ENCODE peak calls at places on chromosome 13, in four cellular contexts. One of them, this sample, is unnamed.

GRCh38 chr13:57044910-57045309 is 95.8 kb upstream of the PRR20A start:
- DNase-seq in keratinocyte: no peak
- DNase-seq in germinal center: no peak
- DNase-seq in T-cell: no peak
- DNase-seq in this sample: no peak

GRCh38 chr13:45367358-45367757 is 26.4 kb upstream of the TPT1 start:
- DNase-seq in germinal center: peak
- DNase-seq in T-cell: peak
- DNase-seq in keratinocyte: peak
- DNase-seq in this sample: peak

GRCh38 chr13:21046203-21046602 is 15.2 kb downstream of the LATS2 start:
- DNase-seq in germinal center: no peak
- DNase-seq in keratinocyte: no peak
- DNase-seq in T-cell: no peak
- DNase-seq in this sample: no peak

GRCh38 chr13:33994826-33995502 is 177.0 kb downstream of the RFC3 start:
- DNase-seq in T-cell: no peak
- DNase-seq in germinal center: no peak
- DNase-seq in keratinocyte: no peak
- DNase-seq in this sample: no peak

GRCh38 chr13:44879452-44880058 is 109.7 kb downstream of the NUFIP1 start:
- DNase-seq in germinal center: peak
- DNase-seq in T-cell: no peak
- DNase-seq in keratinocyte: peak
- DNase-seq in this sample: no peak

GRCh38 chr13:45411631-45412030 is 6.5 kb downstream of the SLC25A30 start:
- DNase-seq in germinal center: no peak
- DNase-seq in T-cell: no peak
- DNase-seq in keratinocyte: no peak
- DNase-seq in this sample: no peak

GRCh38 chr13:65638572-65639168 is 1591.5 kb downstream of the PCDH9 start:
- DNase-seq in keratinocyte: no peak
- DNase-seq in T-cell: no peak
- DNase-seq in germinal center: peak
- DNase-seq in this sample: no peak

GRCh38 chr13:49302817-49303216 is 55.1 kb downstream of the CDADC1 start:
- DNase-seq in keratinocyte: no peak
- DNase-seq in T-cell: no peak
- DNase-seq in germinal center: no peak
- DNase-seq in this sample: no peak

GRCh38 chr13:80975903-80976302 is 635.0 kb upstream of the SPRY2 start:
- DNase-seq in T-cell: no peak
- DNase-seq in germinal center: no peak
- DNase-seq in keratinocyte: no peak
- DNase-seq in this sample: no peak

GRCh38 chr13:44231786-44232516 is 141.7 kb upstream of the SERP2 start:
- DNase-seq in T-cell: no peak
- DNase-seq in keratinocyte: peak
- DNase-seq in germinal center: no peak
- DNase-seq in this sample: peak

GRCh38 chr13:30520571-30520970 is 54.8 kb upstream of the HMGB1 start:
- DNase-seq in T-cell: no peak
- DNase-seq in germinal center: no peak
- DNase-seq in keratinocyte: no peak
- DNase-seq in this sample: peak

GRCh38 chr13:114112231-114112825 is 20.1 kb downstream of the RASA3 start:
- DNase-seq in keratinocyte: no peak
- DNase-seq in T-cell: no peak
- DNase-seq in germinal center: no peak
- DNase-seq in this sample: no peak

GRCh38 chr13:106205871-106206270 is 329.6 kb downstream of the EFNB2 start:
- DNase-seq in keratinocyte: no peak
- DNase-seq in germinal center: no peak
- DNase-seq in T-cell: no peak
- DNase-seq in this sample: no peak

GRCh38 chr13:96052655-96053002 is 572 bp downstream of the UGGT2 start:
- DNase-seq in keratinocyte: peak
- DNase-seq in T-cell: no peak
- DNase-seq in germinal center: no peak
- DNase-seq in this sample: peak

GRCh38 chr13:59464926-59465325 is 698.8 kb downstream of the DIAPH3 start:
- DNase-seq in T-cell: no peak
- DNase-seq in keratinocyte: no peak
- DNase-seq in germinal center: no peak
- DNase-seq in this sample: no peak

GRCh38 chr13:112448621-112449544 is 72.7 kb downstream of the SPACA7 start:
- DNase-seq in germinal center: no peak
- DNase-seq in T-cell: no peak
- DNase-seq in keratinocyte: no peak
- DNase-seq in this sample: no peak

GRCh38 chr13:20389696-20390525 is 135.7 kb downstream of the CRYL1 start:
- DNase-seq in germinal center: no peak
- DNase-seq in T-cell: no peak
- DNase-seq in keratinocyte: no peak
- DNase-seq in this sample: no peak

GRCh38 chr13:47033216-47033615 is 136.4 kb upstream of the HTR2A start:
- DNase-seq in keratinocyte: no peak
- DNase-seq in germinal center: no peak
- DNase-seq in T-cell: no peak
- DNase-seq in this sample: no peak

GRCh38 chr13:59755647-59756290 is 408.0 kb downstream of the DIAPH3 start:
- DNase-seq in keratinocyte: no peak
- DNase-seq in germinal center: no peak
- DNase-seq in T-cell: no peak
- DNase-seq in this sample: no peak